ENCODE peak calls at places on chromosome 1, in nine cellular contexts. One of them, this sample, is unnamed. For H3K4me1, the result is how much of the 10 kb centered on the place peaks cover.

GRCh38 chr1:41631154-41631553 is 146.7 kb upstream of the EDN2 start:
- DNase-seq in GM23338: no peak
- DNase-seq in K562: no peak
- DNase-seq in sigmoid colon: no peak
- DNase-seq in breast epithelium: no peak
- DNase-seq in GM12878: no peak
- DNase-seq in endothelial cell of umbilical vein: no peak
- DNase-seq in stomach: no peak
- DNase-seq in upper lobe of left lung: no peak
- DNase-seq in this sample: no peak

GRCh38 chr1:99527078-99527477 is 118.8 kb upstream of the PALMD start:
- DNase-seq in GM23338: peak
- DNase-seq in K562: peak
- DNase-seq in sigmoid colon: no peak
- DNase-seq in breast epithelium: no peak
- DNase-seq in GM12878: no peak
- DNase-seq in endothelial cell of umbilical vein: peak
- DNase-seq in stomach: no peak
- DNase-seq in upper lobe of left lung: no peak
- DNase-seq in this sample: no peak

GRCh38 chr1:12104417-12104816 is 41.3 kb downstream of the TNFRSF8 start:
- DNase-seq in GM23338: no peak
- DNase-seq in K562: no peak
- DNase-seq in sigmoid colon: no peak
- DNase-seq in breast epithelium: no peak
- DNase-seq in GM12878: no peak
- DNase-seq in endothelial cell of umbilical vein: no peak
- DNase-seq in stomach: no peak
- DNase-seq in upper lobe of left lung: no peak
- DNase-seq in this sample: no peak

GRCh38 chr1:28775121-28775942 is 36.6 kb upstream of the OPRD1 start:
- DNase-seq in GM23338: peak
- DNase-seq in K562: peak
- DNase-seq in sigmoid colon: peak
- DNase-seq in breast epithelium: peak
- DNase-seq in GM12878: no peak
- DNase-seq in endothelial cell of umbilical vein: peak
- DNase-seq in stomach: peak
- DNase-seq in upper lobe of left lung: peak
- DNase-seq in this sample: no peak

GRCh38 chr1:109714661-109715372 is 2.8 kb downstream of the GSTM5 start:
- DNase-seq in GM23338: no peak
- DNase-seq in K562: peak
- DNase-seq in sigmoid colon: no peak
- DNase-seq in breast epithelium: no peak
- DNase-seq in GM12878: no peak
- DNase-seq in endothelial cell of umbilical vein: no peak
- DNase-seq in stomach: no peak
- DNase-seq in upper lobe of left lung: no peak
- DNase-seq in this sample: peak

GRCh38 chr1:25900209-25900608 is 6.0 kb downstream of the STMN1 start:
- DNase-seq in GM23338: no peak
- DNase-seq in K562: no peak
- DNase-seq in sigmoid colon: no peak
- DNase-seq in breast epithelium: no peak
- DNase-seq in GM12878: no peak
- DNase-seq in endothelial cell of umbilical vein: no peak
- DNase-seq in stomach: no peak
- DNase-seq in upper lobe of left lung: no peak
- DNase-seq in this sample: no peak

GRCh38 chr1:39960461-39960958 is 5.6 kb downstream of the MFSD2A start:
- DNase-seq in GM23338: no peak
- DNase-seq in K562: peak
- DNase-seq in sigmoid colon: no peak
- DNase-seq in breast epithelium: no peak
- DNase-seq in GM12878: peak
- DNase-seq in endothelial cell of umbilical vein: no peak
- DNase-seq in stomach: peak
- DNase-seq in upper lobe of left lung: peak
- DNase-seq in this sample: no peak

GRCh38 chr1:22625262-22625925 is 11.0 kb upstream of the C1QA start:
- DNase-seq in GM23338: peak
- DNase-seq in K562: no peak
- DNase-seq in sigmoid colon: no peak
- DNase-seq in breast epithelium: no peak
- DNase-seq in GM12878: no peak
- DNase-seq in endothelial cell of umbilical vein: peak
- DNase-seq in stomach: no peak
- DNase-seq in upper lobe of left lung: no peak
- DNase-seq in this sample: no peak

GRCh38 chr1:23529146-23530088 is 1.6 kb downstream of the E2F2 start:
- DNase-seq in GM23338: no peak
- DNase-seq in K562: peak
- DNase-seq in sigmoid colon: no peak
- DNase-seq in breast epithelium: no peak
- DNase-seq in GM12878: no peak
- DNase-seq in endothelial cell of umbilical vein: no peak
- DNase-seq in stomach: no peak
- DNase-seq in upper lobe of left lung: no peak
- DNase-seq in this sample: no peak

GRCh38 chr1:216379441-216379840 is 43.8 kb downstream of the USH2A start:
- DNase-seq in GM23338: no peak
- DNase-seq in K562: no peak
- DNase-seq in sigmoid colon: no peak
- DNase-seq in breast epithelium: no peak
- DNase-seq in GM12878: no peak
- DNase-seq in endothelial cell of umbilical vein: no peak
- DNase-seq in stomach: no peak
- DNase-seq in upper lobe of left lung: no peak
- DNase-seq in this sample: no peak

GRCh38 chr1:175114996-175115395 is 47.4 kb downstream of the TNN start:
- DNase-seq in GM23338: no peak
- DNase-seq in K562: no peak
- DNase-seq in sigmoid colon: no peak
- DNase-seq in breast epithelium: no peak
- DNase-seq in GM12878: no peak
- DNase-seq in endothelial cell of umbilical vein: no peak
- DNase-seq in stomach: no peak
- DNase-seq in upper lobe of left lung: no peak
- DNase-seq in this sample: no peak

GRCh38 chr1:52288286-52288685 is 77.7 kb downstream of the CC2D1B start:
- DNase-seq in GM23338: no peak
- DNase-seq in K562: no peak
- DNase-seq in sigmoid colon: no peak
- DNase-seq in breast epithelium: no peak
- DNase-seq in GM12878: no peak
- DNase-seq in endothelial cell of umbilical vein: no peak
- DNase-seq in stomach: no peak
- DNase-seq in upper lobe of left lung: no peak
- DNase-seq in this sample: no peak

GRCh38 chr1:188089461-188089860 is 1260.7 kb downstream of the PLA2G4A start:
- DNase-seq in GM23338: peak
- DNase-seq in K562: no peak
- DNase-seq in sigmoid colon: no peak
- DNase-seq in breast epithelium: no peak
- DNase-seq in GM12878: no peak
- DNase-seq in endothelial cell of umbilical vein: peak
- DNase-seq in stomach: no peak
- DNase-seq in upper lobe of left lung: no peak
- DNase-seq in this sample: no peak

GRCh38 chr1:153775432-153776311 is 465 bp downstream of the SLC27A3 start:
- DNase-seq in GM23338: peak
- DNase-seq in K562: peak
- DNase-seq in sigmoid colon: peak
- DNase-seq in breast epithelium: peak
- DNase-seq in GM12878: no peak
- DNase-seq in endothelial cell of umbilical vein: peak
- DNase-seq in stomach: peak
- DNase-seq in upper lobe of left lung: peak
- DNase-seq in this sample: no peak

DNA sequence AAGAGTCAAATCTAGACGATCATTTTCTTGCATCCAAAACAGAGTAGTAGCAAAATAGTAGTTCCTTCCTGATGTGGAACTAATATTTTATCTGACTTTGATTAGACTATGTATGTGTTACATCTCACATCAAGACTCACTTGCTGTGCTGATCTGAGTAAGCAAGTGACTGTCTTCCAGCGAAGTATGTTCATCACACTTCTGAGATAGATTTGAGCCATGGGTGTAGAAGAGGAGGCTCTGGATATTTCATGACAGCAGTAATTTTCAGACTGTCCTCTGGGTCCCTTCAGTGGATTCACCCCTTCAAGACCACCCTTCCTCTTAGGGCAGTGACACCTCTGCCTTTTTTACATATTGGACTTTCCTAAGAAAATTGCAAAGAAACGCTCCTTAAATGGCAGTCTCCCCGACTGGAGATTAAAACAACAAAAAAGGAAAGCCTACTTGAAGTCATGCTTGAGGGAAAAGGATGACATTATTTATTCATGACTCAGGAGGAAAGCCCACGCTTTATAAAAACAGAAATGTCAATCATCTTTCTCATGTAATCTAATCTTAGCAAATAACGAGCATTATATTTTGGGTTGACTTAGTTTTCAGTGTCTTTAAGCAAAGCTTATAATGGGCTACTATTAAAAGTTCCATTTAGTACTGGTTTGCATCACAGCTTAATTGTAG is 22.8 kb downstream of the ATP1B1 start:
- DNase-seq in GM23338: no peak
- DNase-seq in K562: no peak
- DNase-seq in sigmoid colon: no peak
- DNase-seq in breast epithelium: no peak
- DNase-seq in GM12878: no peak
- DNase-seq in endothelial cell of umbilical vein: peak
- DNase-seq in stomach: no peak
- DNase-seq in upper lobe of left lung: no peak
- DNase-seq in this sample: no peak
- TF ChIP-seq POLR2AphosphoS5 in GM23338: no peak
- TF ChIP-seq POLR2AphosphoS5 in K562: no peak
- TF ChIP-seq POLR2AphosphoS5 in sigmoid colon: no peak
- TF ChIP-seq POLR2AphosphoS5 in breast epithelium: no peak
- TF ChIP-seq POLR2AphosphoS5 in GM12878: no peak
- TF ChIP-seq POLR2AphosphoS5 in endothelial cell of umbilical vein: no peak
- TF ChIP-seq POLR2AphosphoS5 in stomach: no peak
- TF ChIP-seq POLR2AphosphoS5 in upper lobe of left lung: no peak
- TF ChIP-seq POLR2AphosphoS5 in this sample: no peak

GRCh38 chr1:161718559-161719324 is 2.6 kb upstream of the FCRLB start:
- DNase-seq in GM23338: no peak
- DNase-seq in K562: no peak
- DNase-seq in sigmoid colon: no peak
- DNase-seq in breast epithelium: no peak
- DNase-seq in GM12878: no peak
- DNase-seq in endothelial cell of umbilical vein: no peak
- DNase-seq in stomach: no peak
- DNase-seq in upper lobe of left lung: no peak
- DNase-seq in this sample: no peak
- H3K4me1 ChIP-seq in GM23338: under half
- H3K4me1 ChIP-seq in K562: under half
- H3K4me1 ChIP-seq in sigmoid colon: under half
- H3K4me1 ChIP-seq in breast epithelium: under half
- H3K4me1 ChIP-seq in GM12878: under half
- H3K4me1 ChIP-seq in endothelial cell of umbilical vein: under half
- H3K4me1 ChIP-seq in stomach: under half
- H3K4me1 ChIP-seq in upper lobe of left lung: under half
- H3K4me1 ChIP-seq in this sample: under half

GRCh38 chr1:237041795-237042466 is at the start of gene RYR2:
- DNase-seq in GM23338: peak
- DNase-seq in K562: no peak
- DNase-seq in sigmoid colon: no peak
- DNase-seq in breast epithelium: no peak
- DNase-seq in GM12878: no peak
- DNase-seq in endothelial cell of umbilical vein: no peak
- DNase-seq in stomach: no peak
- DNase-seq in upper lobe of left lung: no peak
- DNase-seq in this sample: no peak
- H3K4me3 ChIP-seq in GM23338: peak
- H3K4me3 ChIP-seq in K562: no peak
- H3K4me3 ChIP-seq in sigmoid colon: peak
- H3K4me3 ChIP-seq in breast epithelium: peak
- H3K4me3 ChIP-seq in GM12878: no peak
- H3K4me3 ChIP-seq in endothelial cell of umbilical vein: no peak
- H3K4me3 ChIP-seq in stomach: peak
- H3K4me3 ChIP-seq in upper lobe of left lung: peak
- H3K4me3 ChIP-seq in this sample: peak

GRCh38 chr1:228211091-228211870 is 3.4 kb downstream of the OBSCN start:
- DNase-seq in GM23338: peak
- DNase-seq in K562: no peak
- DNase-seq in sigmoid colon: no peak
- DNase-seq in breast epithelium: no peak
- DNase-seq in GM12878: no peak
- DNase-seq in endothelial cell of umbilical vein: no peak
- DNase-seq in stomach: no peak
- DNase-seq in upper lobe of left lung: no peak
- DNase-seq in this sample: no peak
- TF ChIP-seq POLR2AphosphoS5 in GM23338: no peak
- TF ChIP-seq POLR2AphosphoS5 in K562: no peak
- TF ChIP-seq POLR2AphosphoS5 in sigmoid colon: no peak
- TF ChIP-seq POLR2AphosphoS5 in breast epithelium: no peak
- TF ChIP-seq POLR2AphosphoS5 in GM12878: no peak
- TF ChIP-seq POLR2AphosphoS5 in endothelial cell of umbilical vein: no peak
- TF ChIP-seq POLR2AphosphoS5 in stomach: no peak
- TF ChIP-seq POLR2AphosphoS5 in upper lobe of left lung: no peak
- TF ChIP-seq POLR2AphosphoS5 in this sample: no peak

This sample was measured in vagina.